ENCODE peak calls at places on chromosomes 3 and 15, in eight cellular contexts. U is tibial artery, J is breast epithelium, V is astrocyte of the cerebellum, E is fibroblast of pulmonary artery, T is foreskin fibroblast, O is keratinocyte, M is heart left ventricle. K is an unnamed sample.

GRCh38 chr3:123571264-123571972 is 13.4 kb downstream of the HACD2 start:
- DNase-seq in U (peak), V (no peak), M (no peak), O (no peak), J (no peak), E (no peak), T (peak), K (no peak)

GRCh38 chr3:61877359-61877770 is 316.0 kb downstream of the PTPRG start:
- DNase-seq in U (no peak), M (no peak), O (no peak), E (peak), T (peak), V (peak), J (no peak), K (no peak)

GRCh38 chr3:64873400-64873799 is 185.6 kb upstream of the ADAMTS9 start:
- DNase-seq in E (no peak), M (no peak), J (no peak), V (no peak), T (peak), O (no peak), U (no peak), K (no peak)

GRCh38 chr3:76561494-76562242 is 478.2 kb upstream of the ROBO2 start:
- DNase-seq in T (peak), M (no peak), O (no peak), J (no peak), V (no peak), E (no peak), U (no peak), K (peak)

GRCh38 chr3:57252404-57252803 is 24.9 kb downstream of the APPL1 start:
- DNase-seq in U (no peak), V (no peak), J (no peak), M (no peak), O (no peak), T (peak), E (no peak), K (no peak)

GRCh38 chr3:184389935-184390528 is 10.2 kb downstream of the CHRD start:
- DNase-seq in U (no peak), M (no peak), E (no peak), V (no peak), T (no peak), J (no peak), O (no peak), K (no peak)

GRCh38 chr15:36961956-36962355 is 138.4 kb downstream of the MEIS2 start:
- DNase-seq in J (no peak), M (no peak), U (no peak), V (peak), O (no peak), T (no peak), E (peak), K (no peak)

GRCh38 chr3:24396338-24396737 is 98.3 kb downstream of the THRB start:
- DNase-seq in V (no peak), J (no peak), T (no peak), O (no peak), E (no peak), M (no peak), U (no peak), K (no peak)

GRCh38 chr3:55498520-55498919 is 11.4 kb upstream of the WNT5A start:
- DNase-seq in O (no peak), J (no peak), V (no peak), E (no peak), T (no peak), U (no peak), M (no peak), K (no peak)

GRCh38 chr3:79056498-79056897 is 711.3 kb downstream of the ROBO1 start:
- DNase-seq in M (no peak), J (no peak), V (no peak), U (no peak), E (no peak), T (no peak), O (no peak), K (no peak)

GRCh38 chr3:101632586-101632985 is 44.3 kb downstream of the ZBTB11 start:
- DNase-seq in M (no peak), O (no peak), V (no peak), U (no peak), T (no peak), E (no peak), J (no peak), K (no peak)

GRCh38 chr15:45773149-45773548 is 138.3 kb downstream of the SQOR start:
- DNase-seq in U (no peak), J (no peak), O (no peak), T (peak), V (no peak), E (peak), M (no peak), K (no peak)

GRCh38 chr15:92629276-92629974 is 26.1 kb downstream of the FAM174B start:
- DNase-seq in J (peak), U (no peak), M (no peak), T (no peak), E (no peak), O (no peak), V (no peak), K (no peak)

GRCh38 chr3:106332884-106333283 is 464.1 kb upstream of the CBLB start:
- DNase-seq in J (no peak), T (no peak), U (no peak), M (no peak), O (no peak), V (no peak), E (no peak), K (no peak)

GRCh38 chr15:52658955-52659354 is 20.2 kb downstream of the ATOSA start:
- DNase-seq in M (no peak), U (no peak), E (no peak), O (no peak), J (no peak), T (peak), V (no peak), K (no peak)

GRCh38 chr3:138180375-138181029 is 5.8 kb upstream of the DBR1 start:
- DNase-seq in M (no peak), J (no peak), U (no peak), T (peak), E (peak), V (peak), O (no peak), K (no peak)

GRCh38 chr15:82649226-82649999 is 2.2 kb upstream of the CPEB1 start:
- DNase-seq in V (no peak), M (no peak), J (no peak), E (no peak), T (no peak), O (no peak), U (no peak), K (no peak)

DNA sequence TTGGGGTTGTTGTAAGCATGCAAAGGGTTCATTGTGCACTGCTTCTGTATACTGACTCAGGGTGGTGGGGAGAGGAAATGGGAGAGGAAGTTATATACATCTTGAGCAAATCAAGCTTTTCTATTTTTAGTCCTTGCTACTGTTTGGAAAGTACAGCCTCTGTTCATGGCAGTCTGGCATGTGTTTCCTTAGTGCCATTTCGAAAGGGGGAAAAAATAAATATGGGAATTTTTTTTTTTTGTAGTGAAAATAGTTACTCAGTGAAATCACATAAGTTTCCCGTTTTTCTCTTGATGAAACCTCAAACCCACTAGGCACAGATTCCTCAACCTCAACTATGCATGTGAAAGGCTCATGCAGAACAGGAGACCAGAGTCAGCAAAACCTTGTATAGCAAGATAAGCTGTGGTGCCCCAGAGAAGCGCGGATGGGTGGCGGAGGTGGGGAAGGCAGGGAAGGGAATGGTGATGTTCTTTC is 353.3 kb downstream of the LPP start:
- DNase-seq in M (no peak), J (no peak), V (peak), U (no peak), T (peak), O (no peak), E (peak), K (peak)
- H3K4me3 ChIP-seq in M (no peak), J (no peak), V (no peak), U (no peak), T (no peak), O (no peak), E (no peak), K (peak)

GRCh38 chr15:89749059-89749458 is 2.0 kb downstream of the MESP1 start:
- DNase-seq in J (no peak), U (no peak), O (no peak), M (no peak), V (no peak), E (no peak), T (no peak), K (no peak)

GRCh38 chr15:89746386-89746974 is 4.6 kb downstream of the MESP1 start:
- DNase-seq in J (no peak), M (no peak), E (no peak), O (no peak), T (no peak), U (no peak), V (no peak), K (no peak)

GRCh38 chr15:89749526-89749925 is 1.5 kb downstream of the MESP1 start:
- DNase-seq in O (no peak), M (no peak), U (no peak), E (no peak), V (no peak), J (no peak), T (no peak), K (no peak)

GRCh38 chr15:89749951-89750559 is 994 bp downstream of the MESP1 start:
- DNase-seq in O (no peak), V (no peak), M (no peak), J (no peak), E (no peak), T (no peak), U (no peak), K (no peak)

DNA sequence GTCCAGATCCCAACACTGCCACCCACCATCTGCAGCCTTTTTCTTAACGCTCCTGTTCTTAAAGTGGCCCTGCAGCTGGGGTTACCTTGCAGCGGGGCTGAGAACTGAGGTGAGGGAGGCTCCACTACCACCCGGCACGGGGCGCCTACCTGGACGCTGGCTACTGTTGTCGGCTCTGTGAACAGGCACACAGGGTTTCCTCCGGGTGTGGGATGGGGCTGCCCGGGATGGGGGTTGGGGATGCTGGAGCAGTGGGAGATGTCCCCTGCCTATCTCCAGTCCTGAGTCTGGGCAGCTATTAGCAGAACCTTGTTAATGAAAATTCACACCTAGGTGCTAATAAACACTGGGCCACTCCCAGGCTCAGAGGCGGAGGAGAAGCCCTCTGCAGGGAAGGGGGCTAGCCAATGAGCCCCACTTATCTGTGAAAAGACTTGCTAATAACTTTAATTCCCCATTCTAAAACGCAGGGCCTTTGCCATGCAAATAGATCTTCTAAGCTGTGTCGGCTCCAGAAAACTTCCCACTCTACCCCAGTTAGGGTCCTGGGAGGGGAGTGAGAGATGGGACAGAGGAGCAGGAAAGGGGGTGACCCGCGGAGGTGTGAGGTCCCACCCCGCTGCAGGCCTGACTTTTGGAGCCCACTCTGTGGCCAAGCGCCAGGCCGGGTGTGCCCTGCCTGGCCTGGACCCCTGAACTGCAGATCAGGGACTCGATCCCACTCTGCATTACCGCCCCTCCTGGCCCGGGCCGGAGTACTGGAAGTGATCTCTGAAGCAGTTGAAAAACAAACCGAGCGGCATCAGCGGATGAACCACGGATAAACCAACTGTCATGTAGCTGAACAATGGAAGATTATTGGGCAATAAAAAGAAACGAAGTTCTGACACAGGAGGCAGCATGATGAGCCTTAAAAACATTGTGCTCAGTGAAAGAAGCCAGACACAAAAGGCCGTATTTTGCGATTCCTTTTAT is 3.1 kb downstream of the MESP1 start:
- DNase-seq in E (peak), U (no peak), V (no peak), T (no peak), J (no peak), O (no peak), M (no peak), K (no peak)
- H3K4me3 ChIP-seq in E (no peak), U (no peak), V (no peak), T (no peak), J (no peak), O (no peak), M (no peak), K (no peak)

DNA sequence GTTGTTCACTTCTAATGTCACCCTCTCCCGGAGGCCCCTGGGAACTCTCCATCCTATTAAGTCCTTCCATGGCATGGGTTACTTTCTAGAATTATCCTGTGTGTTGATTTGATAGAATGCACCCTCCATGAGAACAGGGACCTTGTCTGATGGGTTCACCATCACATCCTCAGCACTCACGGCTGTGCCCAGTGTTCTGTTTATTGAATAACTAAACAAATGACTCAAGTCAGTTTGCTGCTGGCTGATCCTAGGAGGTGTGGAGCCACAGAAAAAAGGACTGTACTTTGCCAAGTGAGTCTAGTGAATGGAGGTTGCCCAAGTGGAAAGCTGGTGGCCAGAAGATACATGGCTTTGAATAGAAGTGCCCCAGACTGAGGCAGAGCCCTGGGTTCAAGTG is 48.5 kb upstream of the RAB6B start:
- DNase-seq in O (no peak), U (peak), J (no peak), E (no peak), V (no peak), T (peak), M (no peak), K (no peak)
- H3K4me3 ChIP-seq in O (no peak), U (no peak), J (no peak), E (no peak), V (no peak), T (no peak), M (no peak), K (no peak)

DNA sequence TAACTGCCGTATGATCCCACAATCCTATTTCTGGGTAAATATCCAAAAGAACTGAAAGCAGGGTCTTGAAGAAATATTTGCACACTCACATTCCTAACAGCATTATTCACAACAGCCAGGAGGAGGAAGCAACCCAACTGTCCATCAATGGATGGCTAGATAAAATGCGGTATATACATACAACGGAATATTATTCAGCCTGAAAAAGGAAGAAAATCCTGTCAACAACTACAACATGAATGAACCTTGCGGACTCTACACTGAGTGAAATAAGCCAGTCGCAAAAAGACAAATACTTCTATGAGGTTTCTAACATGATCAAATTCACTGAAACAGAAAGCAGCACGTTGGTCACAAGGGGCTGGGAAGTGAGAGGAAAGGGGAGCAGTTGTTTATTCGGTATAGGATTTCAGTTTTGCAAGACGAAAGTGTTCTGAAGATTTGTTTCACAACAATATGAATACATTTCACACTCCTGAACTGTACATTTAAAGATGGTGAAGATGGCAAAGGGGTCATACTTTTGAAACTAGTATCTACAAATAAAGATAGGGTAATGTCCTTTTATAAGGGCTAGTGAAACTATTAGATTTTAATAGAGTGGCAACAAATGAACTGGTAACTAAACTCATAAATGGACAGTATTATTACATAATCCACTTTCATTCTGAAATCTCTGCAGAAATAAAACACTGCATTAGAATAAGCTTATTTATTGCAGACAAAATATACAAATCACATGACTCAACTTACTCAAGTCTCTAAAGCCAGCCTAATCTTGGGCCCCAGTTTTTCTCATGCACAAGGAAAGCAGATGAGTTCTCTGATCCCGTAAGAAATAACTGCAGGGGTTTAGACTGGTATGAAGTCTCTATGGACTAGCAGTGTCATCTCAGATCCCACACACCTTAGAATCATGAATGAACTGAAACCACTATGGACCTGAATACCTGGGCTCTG is 6.0 kb downstream of the DLG1 start:
- DNase-seq in M (no peak), O (no peak), U (no peak), E (no peak), T (no peak), J (no peak), V (no peak), K (no peak)
- H3K4me3 ChIP-seq in M (no peak), O (no peak), U (no peak), E (no peak), T (no peak), J (no peak), V (peak), K (no peak)

GRCh38 chr3:195582947-195583346 is 793 bp downstream of the APOD start:
- DNase-seq in O (no peak), U (no peak), T (no peak), E (no peak), J (no peak), M (no peak), V (no peak), K (no peak)

GRCh38 chr3:195580733-195581443 is 2.9 kb downstream of the APOD start:
- DNase-seq in O (no peak), J (no peak), E (peak), V (no peak), U (no peak), M (no peak), T (peak), K (no peak)

GRCh38 chr3:195584543-195584870 is 767 bp upstream of the APOD start:
- DNase-seq in J (no peak), O (no peak), E (no peak), U (no peak), T (no peak), V (no peak), M (no peak), K (no peak)

GRCh38 chr3:195587406-195587805 is 3.7 kb upstream of the APOD start:
- DNase-seq in T (no peak), U (no peak), M (no peak), E (no peak), J (no peak), O (no peak), V (no peak), K (no peak)

GRCh38 chr3:195583831-195584542 is at the start of gene APOD:
- DNase-seq in M (peak), J (no peak), V (no peak), O (no peak), T (peak), U (peak), E (peak), K (no peak)
- H3K4me3 ChIP-seq in M (peak), J (peak), V (no peak), O (no peak), T (peak), U (peak), E (peak), K (peak)

GRCh38 chr3:71101581-71101980 is 481.9 kb downstream of the FOXP1 start:
- DNase-seq in V (no peak), T (peak), E (no peak), O (no peak), J (no peak), M (no peak), U (no peak), K (no peak)
- H3K4me3 ChIP-seq in V (no peak), T (no peak), E (no peak), O (no peak), J (no peak), M (no peak), U (peak), K (no peak)

GRCh38 chr15:99344639-99345038 is 93.4 kb downstream of the LRRC28 start:
- DNase-seq in U (no peak), M (no peak), O (no peak), E (no peak), T (no peak), V (no peak), J (no peak), K (no peak)
- H3K4me3 ChIP-seq in U (no peak), M (no peak), O (no peak), E (no peak), T (no peak), V (no peak), J (no peak), K (no peak)

GRCh38 chr3:140704733-140705132 is 26.9 kb downstream of the TRIM42 start:
- DNase-seq in O (no peak), J (no peak), M (no peak), T (no peak), U (no peak), E (no peak), V (no peak), K (no peak)
- H3K4me3 ChIP-seq in O (no peak), J (no peak), M (no peak), T (no peak), U (no peak), E (no peak), V (no peak), K (no peak)

GRCh38 chr15:49290204-49290603 is 120.2 kb downstream of the GALK2 start:
- DNase-seq in V (no peak), O (no peak), U (no peak), T (no peak), M (no peak), E (no peak), J (no peak), K (no peak)

GRCh38 chr15:49286649-49287394 is 116.8 kb downstream of the GALK2 start:
- DNase-seq in E (peak), V (no peak), U (no peak), J (no peak), O (no peak), M (no peak), T (no peak), K (no peak)

GRCh38 chr15:49293941-49294340 is 123.9 kb downstream of the GALK2 start:
- DNase-seq in U (no peak), O (no peak), T (no peak), E (no peak), V (no peak), M (no peak), J (no peak), K (no peak)

GRCh38 chr15:49288411-49288810 is 118.4 kb downstream of the GALK2 start:
- DNase-seq in M (no peak), O (no peak), T (no peak), U (no peak), E (no peak), V (peak), J (no peak), K (no peak)
- H3K4me3 ChIP-seq in M (no peak), O (no peak), T (no peak), U (no peak), E (no peak), V (no peak), J (no peak), K (no peak)